ENCODE peak calls at places on chromosomes 11 and 22, in nine cellular contexts. P is Calu3; S is CD8-positive, alpha-beta T cell; N is nephron progenitor cell; K is vagina; E is suprapubic skin; C is pancreas; U is HFFc6; R is GM20000. W is an unnamed sample.

GRCh38 chr22:27474112-27474571 is 327.4 kb downstream of the MN1 start:
- DNase-seq in E (no peak), N (no peak), K (no peak), S (no peak), P (no peak), U (no peak), C (no peak), R (no peak), W (no peak)

GRCh38 chr22:18975434-18976196 is 39.5 kb upstream of the PRODH start:
- DNase-seq in K (no peak), E (no peak), R (no peak), N (no peak), S (no peak), C (peak), P (no peak), U (no peak), W (no peak)

GRCh38 chr11:32391965-32392553 is 43.3 kb downstream of the WT1 start:
- DNase-seq in E (no peak), C (no peak), K (no peak), U (peak), R (no peak), N (no peak), S (no peak), P (no peak), W (no peak)

GRCh38 chr22:23054531-23055257 is 15.6 kb upstream of the GNAZ start:
- DNase-seq in U (no peak), E (no peak), R (peak), K (no peak), C (no peak), S (no peak), N (no peak), P (no peak), W (peak)

GRCh38 chr11:99148352-99148751 is 127.6 kb downstream of the CNTN5 start:
- DNase-seq in N (no peak), S (no peak), K (no peak), R (no peak), E (no peak), C (no peak), P (no peak), U (no peak), W (no peak)

GRCh38 chr22:19631899-19632670 is 82.2 kb upstream of the SEPTIN5 start:
- DNase-seq in E (no peak), N (peak), R (no peak), S (no peak), P (peak), K (no peak), U (peak), C (no peak), W (no peak)

GRCh38 chr22:23553438-23553837 is 26.7 kb downstream of the IGLL1 start:
- DNase-seq in R (no peak), C (no peak), S (no peak), K (no peak), P (no peak), E (peak), U (no peak), N (no peak), W (no peak)

GRCh38 chr11:76263657-76264056 is 57.4 kb upstream of the WNT11 start:
- DNase-seq in N (no peak), R (no peak), C (no peak), U (no peak), E (no peak), S (no peak), P (no peak), K (no peak), W (no peak)

GRCh38 chr11:70587095-70587389 is 188.7 kb downstream of the CTTN start:
- DNase-seq in C (no peak), E (peak), U (no peak), S (no peak), K (no peak), P (no peak), N (no peak), R (no peak), W (no peak)

GRCh38 chr11:125995313-125995712 is 49.5 kb downstream of the VSIG10L2 start:
- DNase-seq in U (no peak), K (no peak), R (peak), C (no peak), N (no peak), E (no peak), P (no peak), S (no peak), W (peak)

GRCh38 chr11:131025421-131026126 is 109.3 kb upstream of the SNX19 start:
- DNase-seq in K (no peak), N (no peak), C (no peak), U (no peak), P (no peak), S (no peak), R (peak), E (no peak), W (peak)

GRCh38 chr11:67434395-67434881 is 3.0 kb downstream of the PTPRCAP start:
- DNase-seq in E (no peak), U (no peak), P (no peak), N (no peak), K (no peak), C (no peak), S (peak), R (no peak), W (no peak)

GRCh38 chr11:2380807-2381350 is 3.8 kb downstream of the CD81 start:
- DNase-seq in N (no peak), C (peak), E (peak), S (no peak), P (no peak), R (peak), K (no peak), U (no peak), W (no peak)

GRCh38 chr22:44351685-44352377 is 39.1 kb upstream of the SHISAL1 start:
- DNase-seq in R (no peak), E (no peak), S (no peak), P (peak), N (no peak), K (no peak), C (peak), U (peak), W (no peak)

DNA sequence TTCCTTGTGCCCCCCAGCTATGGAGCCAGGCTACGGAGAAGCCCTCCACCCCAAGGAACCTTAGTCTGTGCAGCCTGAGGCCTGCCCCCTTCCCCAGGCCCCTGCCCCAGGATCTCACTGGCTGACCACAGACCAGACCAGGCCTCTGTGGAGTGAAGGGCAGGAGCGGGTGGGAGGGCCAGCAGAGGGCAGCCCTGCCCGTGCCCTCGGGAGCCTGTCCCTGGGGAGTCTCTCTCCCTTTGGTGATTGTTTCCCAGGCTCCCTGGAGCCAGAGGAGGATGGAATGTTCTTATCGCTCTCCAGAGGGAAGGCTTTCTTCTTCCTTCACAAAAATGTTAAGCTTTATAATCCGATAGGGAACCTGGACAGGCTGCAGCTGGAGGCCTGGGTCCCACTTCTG is 455.3 kb downstream of the SOX6 start:
- DNase-seq in R (no peak), N (peak), P (peak), C (peak), K (no peak), U (no peak), S (no peak), E (no peak), W (no peak)
- TF ChIP-seq CTCF in R (no peak), N (no peak), P (peak), C (no peak), K (no peak), U (no peak), S (no peak), E (no peak), W (no peak)

GRCh38 chr22:33274214-33274828 is 216.1 kb upstream of the SYN3 start:
- DNase-seq in K (no peak), R (peak), P (peak), E (no peak), C (no peak), U (no peak), S (no peak), N (peak), W (peak)
- TF ChIP-seq CTCF in K (no peak), R (peak), P (peak), E (no peak), C (no peak), U (peak), S (no peak), N (peak), W (peak)

GRCh38 chr22:30635273-30636225 is at the start of gene SLC35E4:
- DNase-seq in R (peak), U (peak), E (peak), S (peak), P (peak), K (no peak), C (peak), N (peak), W (peak)

GRCh38 chr22:30640361-30640760 is 4.8 kb downstream of the SLC35E4 start:
- DNase-seq in N (no peak), U (no peak), C (no peak), E (no peak), P (no peak), S (no peak), K (no peak), R (no peak), W (no peak)

GRCh38 chr22:30637701-30638114 is 2.1 kb downstream of the SLC35E4 start:
- DNase-seq in R (no peak), P (no peak), S (no peak), N (no peak), K (no peak), E (no peak), C (no peak), U (no peak), W (no peak)

GRCh38 chr22:30634477-30635233 is 926 bp upstream of the SLC35E4 start:
- DNase-seq in K (no peak), U (peak), P (peak), S (peak), E (peak), R (peak), C (peak), N (peak), W (peak)

GRCh38 chr22:30636226-30637077 is 871 bp downstream of the SLC35E4 start:
- DNase-seq in E (no peak), N (no peak), P (peak), S (peak), K (no peak), R (peak), U (no peak), C (peak), W (no peak)
- TF ChIP-seq CTCF in E (no peak), N (no peak), P (peak), S (no peak), K (no peak), R (no peak), U (no peak), C (no peak), W (no peak)

DNA sequence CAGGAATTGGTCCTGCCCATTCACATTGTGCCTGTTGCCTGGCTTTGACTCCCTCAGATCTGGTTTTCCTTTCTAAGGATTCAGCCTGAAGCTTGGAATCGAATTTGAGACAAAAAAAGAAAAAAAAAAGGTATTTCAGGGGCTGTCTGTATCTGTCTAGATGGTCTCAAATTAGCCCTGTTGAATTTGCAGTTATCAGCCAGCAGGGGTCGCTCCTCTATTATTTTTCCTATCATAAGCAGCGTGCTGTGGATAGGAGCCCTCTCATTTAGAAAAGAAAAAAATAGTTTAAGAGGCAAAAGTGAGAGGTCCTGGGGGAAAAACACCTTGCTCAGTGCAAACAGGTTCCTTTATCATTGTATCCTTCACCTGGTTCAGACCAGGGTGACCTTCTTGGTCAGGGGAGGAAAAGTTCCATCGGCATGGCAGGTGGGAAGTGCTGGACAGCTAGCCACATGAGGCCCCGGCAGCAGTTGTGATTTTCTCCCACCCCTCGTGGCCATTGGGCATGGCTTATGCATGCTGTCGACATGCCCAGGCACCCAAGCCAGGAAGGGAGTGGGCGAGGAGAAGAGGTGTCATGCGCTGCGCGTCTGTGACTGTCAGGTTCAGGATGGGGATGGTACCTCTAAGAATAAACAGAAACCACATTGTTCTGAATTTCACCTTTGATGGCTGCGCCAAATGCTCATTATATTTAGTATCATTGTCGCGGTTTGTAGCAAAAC is 13.1 kb downstream of the OR5AK2 start:
- DNase-seq in R (no peak), E (no peak), S (no peak), U (no peak), C (no peak), N (no peak), K (no peak), P (no peak), W (no peak)
- TF ChIP-seq CTCF in R (no peak), E (no peak), S (no peak), U (peak), C (no peak), N (peak), K (no peak), P (no peak), W (no peak)

GRCh38 chr11:120977470-120977869 is 46.4 kb upstream of the TBCEL start:
- DNase-seq in E (no peak), K (no peak), U (no peak), P (no peak), S (no peak), R (no peak), C (no peak), N (no peak), W (no peak)
- TF ChIP-seq CTCF in E (no peak), K (no peak), U (no peak), P (no peak), S (no peak), R (no peak), C (no peak), N (no peak), W (no peak)

GRCh38 chr22:46386312-46386711 is 50.8 kb downstream of the TRMU start:
- DNase-seq in N (no peak), P (no peak), U (no peak), K (no peak), E (no peak), R (no peak), C (no peak), S (no peak), W (no peak)
- TF ChIP-seq CTCF in N (no peak), P (peak), U (peak), K (no peak), E (no peak), R (no peak), C (no peak), S (no peak), W (no peak)

DNA sequence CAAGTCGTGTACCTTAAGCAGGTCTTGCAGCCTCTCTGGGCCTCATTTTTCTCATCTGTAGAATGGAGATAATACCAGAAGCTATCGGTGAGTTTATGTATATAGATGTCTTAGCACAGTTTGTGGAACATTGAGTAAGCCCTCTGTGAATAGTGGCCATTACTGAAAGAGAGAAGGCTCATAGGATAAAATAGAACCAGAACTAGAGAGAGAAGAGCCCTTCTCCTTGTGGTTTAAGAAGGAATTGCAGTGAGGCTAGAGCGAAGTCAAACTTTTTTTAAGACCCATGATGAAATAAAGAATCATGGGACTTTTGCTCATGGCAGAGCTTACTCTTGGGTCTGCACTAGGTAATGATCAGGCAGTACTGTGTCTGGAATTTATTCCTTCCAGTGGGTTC is 137.1 kb downstream of the TRIM44 start:
- DNase-seq in P (no peak), S (no peak), N (no peak), E (no peak), U (no peak), C (no peak), R (no peak), K (no peak), W (no peak)
- TF ChIP-seq CTCF in P (no peak), S (no peak), N (no peak), E (no peak), U (peak), C (no peak), R (no peak), K (no peak), W (no peak)

DNA sequence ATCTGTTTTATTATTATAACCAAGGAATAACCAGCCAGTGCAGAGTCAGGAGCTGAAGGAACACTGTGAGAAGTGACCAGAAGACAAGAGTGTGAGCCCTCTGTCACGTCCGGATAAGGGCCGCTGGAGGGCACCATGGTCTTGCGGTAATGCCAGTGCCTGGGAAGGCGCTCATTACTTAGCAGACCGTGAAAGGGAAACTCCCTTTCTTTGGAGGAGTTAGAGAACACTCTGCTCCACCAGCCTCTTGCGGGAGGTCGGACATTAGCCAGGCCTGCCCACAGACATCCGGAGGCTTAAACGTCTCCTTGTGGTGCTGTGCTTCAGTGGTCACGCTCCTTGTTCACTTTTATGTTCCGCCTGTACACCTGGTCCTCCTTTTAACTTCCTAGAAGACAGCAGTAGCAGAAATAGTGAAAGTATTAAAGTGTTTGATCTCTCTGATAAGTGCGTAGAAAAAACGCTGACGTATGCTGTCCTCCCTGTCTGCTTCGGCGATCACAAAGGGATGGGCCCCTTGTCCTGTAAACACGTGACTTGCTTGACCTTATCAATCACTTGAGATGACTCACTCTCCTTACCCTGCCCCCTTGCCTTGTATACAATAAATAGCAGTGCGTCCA is 120.6 kb upstream of the LMO1 start:
- DNase-seq in P (no peak), R (no peak), S (no peak), N (peak), U (no peak), C (peak), K (no peak), E (no peak), W (no peak)
- TF ChIP-seq CTCF in P (no peak), R (no peak), S (no peak), N (no peak), U (no peak), C (no peak), K (no peak), E (no peak), W (peak)

DNA sequence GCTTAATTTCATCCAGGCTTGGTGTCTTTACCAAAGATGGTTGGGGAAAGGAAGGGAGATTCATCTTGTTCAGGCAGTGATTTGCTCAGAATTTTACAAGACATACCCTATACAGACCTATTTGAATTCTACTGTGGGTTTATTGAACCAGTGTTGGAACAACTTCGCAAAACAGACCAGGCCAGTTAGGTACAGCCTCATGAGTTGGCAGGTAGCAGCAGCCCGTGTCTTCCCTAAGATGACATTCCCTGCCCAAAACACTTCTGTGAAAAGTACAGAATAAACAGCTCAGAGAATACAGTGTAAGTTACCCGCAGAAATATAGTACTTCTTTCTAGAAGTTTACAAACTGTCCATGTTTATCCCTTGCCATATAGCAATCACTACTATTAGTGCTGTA is 102.4 kb upstream of the GAL start:
- DNase-seq in E (no peak), P (no peak), C (no peak), U (no peak), K (no peak), S (no peak), N (no peak), R (no peak), W (no peak)
- TF ChIP-seq CTCF in E (no peak), P (no peak), C (no peak), U (no peak), K (no peak), S (no peak), N (no peak), R (no peak), W (no peak)

GRCh38 chr11:17972987-17973386 is 39.9 kb downstream of the SERGEF start:
- DNase-seq in E (no peak), U (peak), K (no peak), N (peak), R (peak), P (peak), S (no peak), C (no peak), W (no peak)
- TF ChIP-seq CTCF in E (peak), U (peak), K (no peak), N (peak), R (no peak), P (no peak), S (no peak), C (no peak), W (peak)

W was measured in GM13977.